ENCODE peak calls at places on chromosomes 1 and 21, in four cellular contexts. N, F, H and O are unnamed samples.

GRCh38 chr1:47709302-47710074 is 271.6 kb downstream of the FOXD2 start:
- DNase-seq in N (no peak), H (no peak), F (no peak), O (no peak)

GRCh38 chr21:31397515-31397926 is 53.5 kb upstream of the TIAM1 start:
- DNase-seq in F (no peak), H (no peak), N (peak), O (no peak)

GRCh38 chr1:4792565-4792964 is 138.2 kb downstream of the AJAP1 start:
- DNase-seq in F (no peak), N (no peak), H (no peak), O (no peak)

GRCh38 chr1:15410884-15411245 is 1.2 kb downstream of the EFHD2 start:
- DNase-seq in H (no peak), N (no peak), F (no peak), O (no peak)

GRCh38 chr1:179807691-179808485 is 64.8 kb downstream of the FAM163A start:
- DNase-seq in H (no peak), N (peak), F (peak), O (peak)

GRCh38 chr1:53508991-53509663 is 49.9 kb downstream of the DMRTB1 start:
- DNase-seq in H (no peak), N (peak), F (peak), O (peak)

GRCh38 chr21:26125433-26126167 is 45.0 kb downstream of the APP start:
- DNase-seq in H (no peak), N (no peak), F (no peak), O (peak)

GRCh38 chr1:11929849-11930248 is 3.6 kb upstream of the KIAA2013 start:
- DNase-seq in F (peak), N (peak), H (peak), O (peak)

GRCh38 chr1:40303051-40303771 is 13.9 kb downstream of the COL9A2 start:
- DNase-seq in H (no peak), N (no peak), F (no peak), O (no peak)

GRCh38 chr1:247456914-247457638 is 828 bp downstream of the OR2B11 start:
- DNase-seq in F (no peak), N (no peak), H (no peak), O (no peak)

GRCh38 chr1:202397256-202397655 is 48.8 kb downstream of the PPP1R12B start:
- DNase-seq in F (no peak), N (no peak), H (no peak), O (no peak)

GRCh38 chr21:34526618-34527290 is 14.7 kb upstream of the KCNE1 start:
- DNase-seq in H (peak), F (no peak), N (peak), O (peak)

GRCh38 chr1:110056284-110056680 is 14.2 kb downstream of the ALX3 start:
- DNase-seq in H (no peak), F (no peak), N (peak), O (no peak)

GRCh38 chr1:55400560-55400959 is 185.4 kb upstream of the USP24 start:
- DNase-seq in N (peak), H (peak), F (no peak), O (peak)

GRCh38 chr1:154186177-154186576 is 5.7 kb downstream of the TPM3 start:
- DNase-seq in F (no peak), H (no peak), N (peak), O (peak)

GRCh38 chr1:65717815-65718454 is 74.8 kb upstream of the PDE4B start:
- DNase-seq in F (no peak), H (no peak), N (peak), O (peak)

GRCh38 chr1:119648620-119649004 is 546 bp upstream of the ZNF697 start:
- DNase-seq in H (no peak), N (no peak), F (no peak), O (peak)

GRCh38 chr1:9561429-9561828 is 22.2 kb downstream of the SLC25A33 start:
- DNase-seq in N (peak), H (peak), F (no peak), O (peak)

GRCh38 chr21:20418353-20418752 is 579.9 kb upstream of the NCAM2 start:
- DNase-seq in F (no peak), H (no peak), N (no peak), O (no peak)

GRCh38 chr1:227769047-227769446 is 33.8 kb downstream of the SNAP47 start:
- DNase-seq in H (no peak), F (peak), N (no peak), O (no peak)

GRCh38 chr1:229229721-229230135 is 41.2 kb upstream of the RAB4A start:
- DNase-seq in F (no peak), N (peak), H (no peak), O (peak)

GRCh38 chr1:36966242-36966641 is 68.1 kb downstream of the GRIK3 start:
- DNase-seq in F (no peak), H (peak), N (peak), O (peak)

GRCh38 chr1:180923024-180923841 is 10.5 kb downstream of the KIAA1614 start:
- DNase-seq in N (no peak), H (no peak), F (no peak), O (peak)

GRCh38 chr1:24928631-24929090 is 1.4 kb downstream of the RUNX3 start:
- DNase-seq in N (no peak), F (no peak), H (no peak), O (no peak)

GRCh38 chr1:155976062-155976912 is 2.1 kb downstream of the ARHGEF2 start:
- DNase-seq in F (peak), H (no peak), N (peak), O (peak)

GRCh38 chr1:169070547-169070946 is 35.9 kb upstream of the ATP1B1 start:
- DNase-seq in F (no peak), N (peak), H (no peak), O (no peak)

GRCh38 chr1:21251773-21252471 is 38.3 kb downstream of the ECE1 start:
- DNase-seq in H (peak), F (no peak), N (peak), O (peak)

GRCh38 chr1:9787702-9788101 is 36.1 kb downstream of the CLSTN1 start:
- DNase-seq in H (no peak), N (no peak), F (no peak), O (no peak)

GRCh38 chr1:33152685-33153432 is 29.0 kb downstream of the TRIM62 start:
- DNase-seq in N (peak), F (peak), H (no peak), O (peak)

DNA sequence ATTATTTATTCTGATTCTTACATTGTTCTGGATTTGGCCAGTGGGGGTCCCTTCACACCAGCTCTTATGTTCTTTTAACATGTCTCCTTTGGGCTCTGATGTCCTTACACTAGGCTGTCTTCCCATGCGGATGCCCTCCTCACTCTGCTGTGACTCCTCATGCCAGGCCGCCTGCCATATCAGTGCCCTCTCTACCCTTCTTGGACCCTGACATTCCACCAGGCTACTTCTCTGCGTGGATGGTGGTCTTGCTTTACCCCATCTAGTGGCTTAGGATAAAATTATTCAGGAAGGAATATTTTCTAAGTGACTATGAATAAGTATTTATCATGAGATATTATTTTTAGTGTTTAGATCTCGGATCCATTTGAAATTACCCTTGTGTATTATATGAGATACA is 21.2 kb downstream of the ATF6 start:
- DNase-seq in F (no peak), N (no peak), H (no peak), O (no peak)
- TF ChIP-seq CTCF in F (no peak), N (no peak), H (no peak), O (peak)

GRCh38 chr1:17427696-17428660 is 11.5 kb downstream of the RCC2 start:
- DNase-seq in H (no peak), N (no peak), F (no peak), O (no peak)
- H3K4me3 ChIP-seq in H (no peak), N (no peak), F (no peak), O (no peak)

DNA sequence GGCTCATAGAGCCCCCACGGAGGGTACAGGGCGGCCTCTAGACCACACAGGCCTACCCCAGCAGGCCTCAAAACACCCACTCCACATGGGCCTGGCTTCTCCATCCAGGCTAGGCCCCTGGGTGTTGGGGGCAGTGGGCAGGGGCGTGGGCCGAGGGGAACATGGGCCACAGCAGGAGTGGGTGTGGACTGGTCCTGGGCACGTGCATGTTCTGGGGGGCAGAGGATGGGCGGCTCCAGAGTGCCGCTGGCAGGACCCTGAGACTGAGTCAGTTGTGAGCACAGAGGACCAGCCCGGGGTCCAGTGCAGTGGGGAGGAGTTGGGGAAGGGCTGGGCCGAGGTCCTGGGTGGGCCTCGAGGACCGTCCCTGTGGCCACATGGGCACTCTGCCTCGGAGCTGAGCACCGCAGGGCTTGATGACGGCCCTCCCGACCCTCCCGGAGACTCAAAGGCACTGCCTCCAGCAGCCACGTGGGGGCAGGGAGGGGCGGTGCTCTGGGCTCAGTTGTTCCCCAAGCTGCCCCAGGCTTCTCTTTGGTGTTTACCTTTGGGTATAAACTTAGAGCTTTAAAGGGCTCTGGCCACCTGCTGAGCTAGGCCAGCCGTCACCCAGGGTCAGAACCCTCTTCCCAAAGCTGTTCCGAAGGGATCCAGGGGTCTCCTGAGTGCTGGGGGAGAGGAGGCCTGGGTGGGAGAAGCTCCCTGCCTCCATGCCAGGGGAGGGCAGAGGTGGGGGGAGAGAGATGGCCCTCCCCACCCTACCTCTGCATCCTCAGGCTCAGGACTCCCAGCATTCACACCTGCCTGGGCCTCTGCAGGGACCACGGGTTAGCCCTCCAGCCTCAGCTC is 79.9 kb downstream of the MORN1 start:
- DNase-seq in F (no peak), H (no peak), N (peak), O (peak)
- TF ChIP-seq CTCF in F (peak), H (peak), N (peak), O (peak)

GRCh38 chr1:162633327-162633762 is 1.1 kb downstream of the DDR2 start:
- DNase-seq in N (peak), F (no peak), H (no peak), O (peak)

GRCh38 chr1:162635418-162635817 is 3.2 kb downstream of the DDR2 start:
- DNase-seq in N (no peak), F (no peak), H (no peak), O (no peak)

GRCh38 chr1:162632234-162632666 is at the start of gene DDR2:
- DNase-seq in N (peak), H (peak), F (no peak), O (peak)

GRCh38 chr1:162631546-162632233 is 574 bp upstream of the DDR2 start:
- DNase-seq in N (peak), F (no peak), H (no peak), O (peak)

DNA sequence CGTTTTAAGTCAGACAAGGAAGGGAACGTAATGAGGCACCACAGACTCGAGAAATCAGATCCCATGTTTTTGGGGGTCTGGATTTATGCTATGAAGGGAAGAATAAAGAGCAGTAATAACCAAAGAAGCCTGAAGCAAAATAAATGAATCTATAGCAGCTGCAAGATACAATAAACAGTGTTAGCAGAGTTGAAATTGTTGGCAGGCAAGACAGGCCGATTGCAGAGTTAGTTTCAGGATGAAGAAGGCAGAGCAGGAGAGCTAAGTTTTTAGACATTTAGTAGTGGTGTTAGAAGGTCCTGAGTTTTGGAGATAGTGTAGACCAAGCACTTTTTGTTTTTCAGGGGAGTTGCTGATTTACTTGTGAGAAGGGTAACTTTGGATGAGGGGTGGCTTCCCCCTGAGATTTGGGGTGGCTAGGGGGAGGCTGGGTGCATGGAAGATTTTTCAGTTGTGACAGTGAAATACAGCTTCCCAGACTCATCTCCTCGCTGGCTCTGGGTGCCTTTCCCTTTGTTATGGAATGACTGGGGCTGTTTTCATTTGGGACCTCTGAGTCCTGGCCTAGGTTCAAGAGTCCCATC is 571 bp downstream of the DDR2 start:
- DNase-seq in H (no peak), F (no peak), N (peak), O (peak)
- H3K4me3 ChIP-seq in H (peak), F (peak), N (peak), O (peak)

GRCh38 chr1:79376106-79376505 is 369.6 kb upstream of the ADGRL4 start:
- DNase-seq in H (no peak), N (no peak), F (no peak), O (no peak)

GRCh38 chr1:79375352-79375751 is 368.8 kb upstream of the ADGRL4 start:
- DNase-seq in H (no peak), F (no peak), N (no peak), O (no peak)

DNA sequence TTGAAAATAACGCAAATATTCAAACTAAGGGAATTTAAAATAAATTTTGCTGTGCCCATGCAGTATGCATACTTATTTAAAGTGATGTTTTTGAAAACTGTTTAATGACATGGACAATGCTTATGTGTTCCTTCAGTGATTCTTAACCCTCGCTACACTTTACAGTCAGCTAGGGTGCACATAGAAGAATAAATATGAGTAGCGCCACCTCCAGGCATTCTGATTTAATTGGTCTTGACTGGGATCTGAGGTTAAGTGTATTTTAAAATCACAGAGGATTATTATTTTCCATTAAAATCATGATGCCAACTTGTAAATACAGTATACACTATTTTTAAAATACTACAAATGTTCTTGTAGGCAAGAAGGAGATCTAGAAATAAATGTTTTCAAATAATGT is 373.5 kb upstream of the ADGRL4 start:
- DNase-seq in H (no peak), N (no peak), F (no peak), O (no peak)
- TF ChIP-seq CTCF in H (no peak), N (no peak), F (no peak), O (no peak)

DNA sequence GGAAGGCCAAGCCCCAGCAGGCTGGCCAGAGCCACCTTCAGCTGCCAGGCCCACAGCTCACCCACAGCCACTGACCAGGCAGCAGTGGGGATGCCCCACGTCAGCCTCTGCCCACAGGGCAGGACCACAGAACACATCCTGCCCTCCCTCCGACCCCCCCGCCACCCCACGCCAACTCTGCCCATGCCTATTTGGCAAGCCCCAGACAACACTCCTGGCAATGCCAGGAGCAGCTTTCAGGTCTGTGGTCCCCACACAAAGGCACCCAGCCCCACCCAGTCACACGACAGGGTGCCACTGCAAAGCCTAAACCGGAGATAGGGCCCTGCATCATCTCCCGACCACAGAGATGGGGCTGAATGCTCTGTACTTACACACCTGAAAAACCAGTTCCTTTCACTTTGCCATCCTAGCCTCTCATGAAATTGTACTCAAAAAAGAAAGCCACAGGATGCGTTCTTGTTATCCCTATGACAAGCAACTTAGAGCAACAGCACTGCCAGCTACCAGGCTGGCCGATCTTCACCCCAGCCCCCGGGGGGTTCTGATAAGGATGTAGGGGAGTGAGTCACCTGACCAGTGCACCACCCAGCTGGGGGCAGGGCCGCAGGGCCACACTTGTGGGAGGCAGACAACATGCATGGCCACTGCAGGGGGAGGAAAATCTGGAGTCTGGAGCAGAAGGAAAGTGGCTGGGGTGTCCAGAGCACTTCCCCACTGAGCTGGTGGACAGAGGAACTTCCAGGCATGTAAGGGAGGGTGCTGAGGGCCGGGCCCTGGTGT is 36.2 kb downstream of the UBE2G2 start:
- DNase-seq in N (peak), H (no peak), F (no peak), O (no peak)
- H3K4me3 ChIP-seq in N (no peak), H (no peak), F (no peak), O (no peak)

GRCh38 chr1:225415967-225416745 is 11.7 kb downstream of the LBR start:
- DNase-seq in N (no peak), F (no peak), H (no peak), O (peak)

GRCh38 chr1:225415307-225415706 is 12.5 kb downstream of the LBR start:
- DNase-seq in H (no peak), F (no peak), N (no peak), O (no peak)

GRCh38 chr1:225412301-225412700 is 15.5 kb downstream of the LBR start:
- DNase-seq in H (no peak), N (no peak), F (no peak), O (no peak)

GRCh38 chr1:225412803-225413338 is 15.0 kb downstream of the LBR start:
- DNase-seq in H (no peak), F (no peak), N (no peak), O (no peak)

DNA sequence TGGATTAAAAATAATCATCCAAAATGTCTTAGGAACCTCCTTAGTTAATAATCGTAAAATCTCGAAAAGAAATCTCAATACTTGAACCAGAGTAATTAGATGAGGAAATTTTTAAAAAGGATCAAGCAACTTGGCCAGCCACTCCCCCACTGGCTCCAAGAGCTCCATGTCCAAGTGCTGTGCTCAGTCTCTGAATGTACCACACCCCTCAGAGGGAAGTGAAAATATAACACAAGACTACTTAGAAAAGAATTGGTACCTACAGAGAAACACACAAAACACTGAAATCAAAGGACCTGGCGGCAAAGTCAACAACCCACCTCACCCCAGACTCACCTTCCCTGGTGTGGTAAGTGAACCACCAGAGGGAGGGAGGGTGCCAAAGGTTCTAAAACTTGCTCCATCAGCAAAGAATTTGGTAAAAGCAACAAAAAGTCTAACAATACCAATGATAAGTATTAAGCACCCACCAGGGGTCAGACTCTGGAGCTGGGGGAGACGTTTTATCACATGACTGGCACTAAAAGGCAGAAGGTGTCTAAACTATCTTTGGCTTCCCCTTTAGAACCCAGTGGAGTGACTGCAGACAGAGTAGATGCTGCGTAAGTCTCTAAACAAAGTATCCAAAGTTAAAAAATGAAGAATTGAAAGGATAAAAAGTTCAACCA is 14.0 kb downstream of the LBR start:
- DNase-seq in F (no peak), H (no peak), N (no peak), O (no peak)
- TF ChIP-seq CTCF in F (no peak), H (no peak), N (no peak), O (no peak)